ENCODE peak calls at places on chromosome X, in nine cellular contexts. One of them, this sample, is unnamed.

GRCh38 chrX:80879916-80880315 is 70.2 kb upstream of the BRWD3 start:
- DNase-seq in AG09309: peak
- DNase-seq in ovary: no peak
- DNase-seq in brain microvascular endothelial cell: no peak
- DNase-seq in AG04449: no peak
- DNase-seq in NB4: no peak
- DNase-seq in fibroblast of pulmonary artery: no peak
- DNase-seq in upper lobe of right lung: no peak
- DNase-seq in fibroblast of lung: no peak
- DNase-seq in this sample: no peak

GRCh38 chrX:20266810-20267598 is at the start of gene RPS6KA3:
- DNase-seq in AG09309: no peak
- DNase-seq in ovary: peak
- DNase-seq in brain microvascular endothelial cell: peak
- DNase-seq in AG04449: no peak
- DNase-seq in NB4: peak
- DNase-seq in fibroblast of pulmonary artery: peak
- DNase-seq in upper lobe of right lung: peak
- DNase-seq in fibroblast of lung: peak
- DNase-seq in this sample: no peak

GRCh38 chrX:109624022-109624421 is 950 bp downstream of the KCNE5 start:
- DNase-seq in AG09309: no peak
- DNase-seq in ovary: no peak
- DNase-seq in brain microvascular endothelial cell: no peak
- DNase-seq in AG04449: no peak
- DNase-seq in NB4: no peak
- DNase-seq in fibroblast of pulmonary artery: no peak
- DNase-seq in upper lobe of right lung: no peak
- DNase-seq in fibroblast of lung: no peak
- DNase-seq in this sample: no peak

GRCh38 chrX:149569770-149570169 is 17.5 kb downstream of the MAGEA9B start:
- DNase-seq in AG09309: no peak
- DNase-seq in ovary: no peak
- DNase-seq in brain microvascular endothelial cell: no peak
- DNase-seq in AG04449: no peak
- DNase-seq in NB4: no peak
- DNase-seq in fibroblast of pulmonary artery: no peak
- DNase-seq in upper lobe of right lung: no peak
- DNase-seq in fibroblast of lung: no peak
- DNase-seq in this sample: no peak

GRCh38 chrX:105645667-105646354 is 176.5 kb upstream of the NRK start:
- DNase-seq in AG09309: no peak
- DNase-seq in ovary: no peak
- DNase-seq in brain microvascular endothelial cell: no peak
- DNase-seq in AG04449: no peak
- DNase-seq in NB4: no peak
- DNase-seq in fibroblast of pulmonary artery: no peak
- DNase-seq in upper lobe of right lung: no peak
- DNase-seq in fibroblast of lung: peak
- DNase-seq in this sample: no peak

GRCh38 chrX:10414872-10415703 is 205.3 kb downstream of the MID1 start:
- DNase-seq in AG09309: peak
- DNase-seq in ovary: no peak
- DNase-seq in brain microvascular endothelial cell: peak
- DNase-seq in AG04449: no peak
- DNase-seq in NB4: no peak
- DNase-seq in fibroblast of pulmonary artery: peak
- DNase-seq in upper lobe of right lung: no peak
- DNase-seq in fibroblast of lung: peak
- DNase-seq in this sample: no peak

GRCh38 chrX:10620121-10620699 is at the start of gene MID1:
- DNase-seq in AG09309: no peak
- DNase-seq in ovary: peak
- DNase-seq in brain microvascular endothelial cell: peak
- DNase-seq in AG04449: no peak
- DNase-seq in NB4: no peak
- DNase-seq in fibroblast of pulmonary artery: peak
- DNase-seq in upper lobe of right lung: peak
- DNase-seq in fibroblast of lung: peak
- DNase-seq in this sample: no peak

GRCh38 chrX:139692908-139693307 is 15.1 kb downstream of the MCF2 start:
- DNase-seq in AG09309: no peak
- DNase-seq in ovary: no peak
- DNase-seq in brain microvascular endothelial cell: no peak
- DNase-seq in AG04449: no peak
- DNase-seq in NB4: no peak
- DNase-seq in fibroblast of pulmonary artery: no peak
- DNase-seq in upper lobe of right lung: no peak
- DNase-seq in fibroblast of lung: no peak
- DNase-seq in this sample: no peak

GRCh38 chrX:149571770-149572169 is 15.5 kb downstream of the MAGEA9B start:
- DNase-seq in AG09309: no peak
- DNase-seq in ovary: no peak
- DNase-seq in brain microvascular endothelial cell: no peak
- DNase-seq in AG04449: no peak
- DNase-seq in NB4: no peak
- DNase-seq in fibroblast of pulmonary artery: no peak
- DNase-seq in upper lobe of right lung: no peak
- DNase-seq in fibroblast of lung: no peak
- DNase-seq in this sample: no peak

GRCh38 chrX:49102221-49102620 is 21.3 kb downstream of the GPKOW start:
- DNase-seq in AG09309: no peak
- DNase-seq in ovary: no peak
- DNase-seq in brain microvascular endothelial cell: no peak
- DNase-seq in AG04449: no peak
- DNase-seq in NB4: no peak
- DNase-seq in fibroblast of pulmonary artery: no peak
- DNase-seq in upper lobe of right lung: no peak
- DNase-seq in fibroblast of lung: no peak
- DNase-seq in this sample: no peak

GRCh38 chrX:11667286-11667685 is 1.6 kb upstream of the ARHGAP6 start:
- DNase-seq in AG09309: no peak
- DNase-seq in ovary: no peak
- DNase-seq in brain microvascular endothelial cell: no peak
- DNase-seq in AG04449: no peak
- DNase-seq in NB4: no peak
- DNase-seq in fibroblast of pulmonary artery: no peak
- DNase-seq in upper lobe of right lung: no peak
- DNase-seq in fibroblast of lung: no peak
- DNase-seq in this sample: no peak

GRCh38 chrX:103927030-103927429 is 35.4 kb upstream of the TMSB15B start:
- DNase-seq in AG09309: no peak
- DNase-seq in ovary: no peak
- DNase-seq in brain microvascular endothelial cell: no peak
- DNase-seq in AG04449: no peak
- DNase-seq in NB4: no peak
- DNase-seq in fibroblast of pulmonary artery: no peak
- DNase-seq in upper lobe of right lung: no peak
- DNase-seq in fibroblast of lung: no peak
- DNase-seq in this sample: no peak

GRCh38 chrX:32443841-32444240 is 767.5 kb downstream of the DMD start:
- DNase-seq in AG09309: no peak
- DNase-seq in ovary: no peak
- DNase-seq in brain microvascular endothelial cell: no peak
- DNase-seq in AG04449: no peak
- DNase-seq in NB4: no peak
- DNase-seq in fibroblast of pulmonary artery: no peak
- DNase-seq in upper lobe of right lung: no peak
- DNase-seq in fibroblast of lung: no peak
- DNase-seq in this sample: no peak

GRCh38 chrX:136711147-136711546 is 63.2 kb downstream of the CD40LG start:
- DNase-seq in AG09309: no peak
- DNase-seq in ovary: peak
- DNase-seq in brain microvascular endothelial cell: peak
- DNase-seq in AG04449: no peak
- DNase-seq in NB4: peak
- DNase-seq in fibroblast of pulmonary artery: peak
- DNase-seq in upper lobe of right lung: no peak
- DNase-seq in fibroblast of lung: peak
- DNase-seq in this sample: no peak

GRCh38 chrX:135513140-135513535 is 7.3 kb upstream of the INTS6L start:
- DNase-seq in AG09309: no peak
- DNase-seq in ovary: no peak
- DNase-seq in brain microvascular endothelial cell: no peak
- DNase-seq in AG04449: no peak
- DNase-seq in NB4: peak
- DNase-seq in fibroblast of pulmonary artery: no peak
- DNase-seq in upper lobe of right lung: no peak
- DNase-seq in fibroblast of lung: no peak
- DNase-seq in this sample: no peak

GRCh38 chrX:9337056-9337455 is 127.8 kb upstream of the TBL1X start:
- DNase-seq in AG09309: no peak
- DNase-seq in ovary: no peak
- DNase-seq in brain microvascular endothelial cell: no peak
- DNase-seq in AG04449: no peak
- DNase-seq in NB4: no peak
- DNase-seq in fibroblast of pulmonary artery: peak
- DNase-seq in upper lobe of right lung: no peak
- DNase-seq in fibroblast of lung: peak
- DNase-seq in this sample: no peak

GRCh38 chrX:116198235-116198634 is 27.7 kb downstream of the AGTR2 start:
- DNase-seq in AG09309: no peak
- DNase-seq in ovary: no peak
- DNase-seq in brain microvascular endothelial cell: no peak
- DNase-seq in AG04449: no peak
- DNase-seq in NB4: no peak
- DNase-seq in fibroblast of pulmonary artery: no peak
- DNase-seq in upper lobe of right lung: no peak
- DNase-seq in fibroblast of lung: no peak
- DNase-seq in this sample: no peak

GRCh38 chrX:116194649-116195048 is 24.1 kb downstream of the AGTR2 start:
- DNase-seq in AG09309: no peak
- DNase-seq in ovary: no peak
- DNase-seq in brain microvascular endothelial cell: no peak
- DNase-seq in AG04449: no peak
- DNase-seq in NB4: no peak
- DNase-seq in fibroblast of pulmonary artery: no peak
- DNase-seq in upper lobe of right lung: no peak
- DNase-seq in fibroblast of lung: no peak
- DNase-seq in this sample: no peak

DNA sequence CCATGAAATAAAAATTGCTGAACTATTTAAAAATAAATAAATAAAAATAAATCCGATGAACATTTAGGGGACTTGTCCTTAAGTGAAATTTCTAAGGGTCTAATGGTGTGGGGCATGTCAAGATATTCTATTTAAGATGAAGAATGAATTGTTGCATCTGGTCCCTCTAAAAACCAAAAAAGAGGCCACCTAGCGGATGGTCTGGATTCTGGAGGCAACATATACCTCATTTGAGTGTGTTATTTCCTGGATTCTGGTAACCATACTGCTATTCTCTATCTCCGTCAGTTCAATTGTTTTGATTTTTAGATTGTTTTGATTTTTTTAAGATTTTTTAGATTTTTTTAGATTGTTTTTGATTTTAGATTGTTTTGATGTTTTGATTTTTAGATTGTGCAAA is 28.3 kb downstream of the AGTR2 start:
- DNase-seq in AG09309: no peak
- DNase-seq in ovary: no peak
- DNase-seq in brain microvascular endothelial cell: no peak
- DNase-seq in AG04449: no peak
- DNase-seq in NB4: peak
- DNase-seq in fibroblast of pulmonary artery: peak
- DNase-seq in upper lobe of right lung: no peak
- DNase-seq in fibroblast of lung: no peak
- DNase-seq in this sample: no peak
- TF ChIP-seq CTCF in AG09309: peak
- TF ChIP-seq CTCF in ovary: no peak
- TF ChIP-seq CTCF in brain microvascular endothelial cell: peak
- TF ChIP-seq CTCF in AG04449: no peak
- TF ChIP-seq CTCF in NB4: peak
- TF ChIP-seq CTCF in fibroblast of pulmonary artery: no peak
- TF ChIP-seq CTCF in upper lobe of right lung: no peak
- TF ChIP-seq CTCF in fibroblast of lung: no peak
- TF ChIP-seq CTCF in this sample: no peak

GRCh38 chrX:7993873-7994272 is 66.7 kb upstream of the PNPLA4 start:
- DNase-seq in AG09309: no peak
- DNase-seq in ovary: no peak
- DNase-seq in brain microvascular endothelial cell: no peak
- DNase-seq in AG04449: no peak
- DNase-seq in NB4: peak
- DNase-seq in fibroblast of pulmonary artery: no peak
- DNase-seq in upper lobe of right lung: no peak
- DNase-seq in fibroblast of lung: no peak
- DNase-seq in this sample: no peak
- H3K4me3 ChIP-seq in AG09309: no peak
- H3K4me3 ChIP-seq in ovary: no peak
- H3K4me3 ChIP-seq in brain microvascular endothelial cell: no peak
- H3K4me3 ChIP-seq in AG04449: no peak
- H3K4me3 ChIP-seq in NB4: no peak
- H3K4me3 ChIP-seq in fibroblast of pulmonary artery: no peak
- H3K4me3 ChIP-seq in upper lobe of right lung: no peak
- H3K4me3 ChIP-seq in fibroblast of lung: no peak
- H3K4me3 ChIP-seq in this sample: no peak

GRCh38 chrX:143663755-143664154 is 27.9 kb upstream of the SLITRK4 start:
- DNase-seq in AG09309: no peak
- DNase-seq in ovary: no peak
- DNase-seq in brain microvascular endothelial cell: no peak
- DNase-seq in AG04449: no peak
- DNase-seq in NB4: no peak
- DNase-seq in fibroblast of pulmonary artery: peak
- DNase-seq in upper lobe of right lung: no peak
- DNase-seq in fibroblast of lung: no peak
- DNase-seq in this sample: no peak

GRCh38 chrX:143664302-143664701 is 28.4 kb upstream of the SLITRK4 start:
- DNase-seq in AG09309: no peak
- DNase-seq in ovary: no peak
- DNase-seq in brain microvascular endothelial cell: peak
- DNase-seq in AG04449: no peak
- DNase-seq in NB4: peak
- DNase-seq in fibroblast of pulmonary artery: peak
- DNase-seq in upper lobe of right lung: no peak
- DNase-seq in fibroblast of lung: peak
- DNase-seq in this sample: no peak

DNA sequence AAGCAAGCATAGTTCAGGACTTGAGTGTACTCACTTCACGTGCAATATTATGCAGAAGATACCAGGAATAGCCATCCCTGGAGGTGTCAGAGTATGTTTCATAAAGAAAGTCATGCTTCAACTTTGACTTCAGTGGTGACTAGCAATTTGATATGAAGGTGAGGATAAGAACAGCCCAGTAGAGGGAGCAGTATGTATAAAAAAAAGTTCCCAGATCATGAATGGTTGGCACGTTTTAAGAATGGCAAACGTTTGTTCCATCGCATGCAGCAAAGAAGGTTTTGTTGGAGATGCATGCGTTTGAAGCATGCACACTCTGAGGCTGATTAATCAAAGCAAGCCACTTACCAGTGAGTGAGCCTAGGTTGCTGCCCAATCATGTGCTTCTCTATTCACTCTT is 33.5 kb upstream of the SLITRK4 start:
- DNase-seq in AG09309: no peak
- DNase-seq in ovary: no peak
- DNase-seq in brain microvascular endothelial cell: no peak
- DNase-seq in AG04449: no peak
- DNase-seq in NB4: peak
- DNase-seq in fibroblast of pulmonary artery: peak
- DNase-seq in upper lobe of right lung: no peak
- DNase-seq in fibroblast of lung: no peak
- DNase-seq in this sample: no peak
- TF ChIP-seq CTCF in AG09309: peak
- TF ChIP-seq CTCF in ovary: no peak
- TF ChIP-seq CTCF in brain microvascular endothelial cell: no peak
- TF ChIP-seq CTCF in AG04449: no peak
- TF ChIP-seq CTCF in NB4: no peak
- TF ChIP-seq CTCF in fibroblast of pulmonary artery: peak
- TF ChIP-seq CTCF in upper lobe of right lung: no peak
- TF ChIP-seq CTCF in fibroblast of lung: no peak
- TF ChIP-seq CTCF in this sample: no peak

GRCh38 chrX:56762707-56763555 is 33.9 kb downstream of the NBDY start:
- DNase-seq in AG09309: no peak
- DNase-seq in ovary: no peak
- DNase-seq in brain microvascular endothelial cell: no peak
- DNase-seq in AG04449: no peak
- DNase-seq in NB4: peak
- DNase-seq in fibroblast of pulmonary artery: no peak
- DNase-seq in upper lobe of right lung: no peak
- DNase-seq in fibroblast of lung: no peak
- DNase-seq in this sample: no peak
- H3K4me3 ChIP-seq in AG09309: no peak
- H3K4me3 ChIP-seq in ovary: no peak
- H3K4me3 ChIP-seq in brain microvascular endothelial cell: no peak
- H3K4me3 ChIP-seq in AG04449: no peak
- H3K4me3 ChIP-seq in NB4: no peak
- H3K4me3 ChIP-seq in fibroblast of pulmonary artery: no peak
- H3K4me3 ChIP-seq in upper lobe of right lung: no peak
- H3K4me3 ChIP-seq in fibroblast of lung: no peak
- H3K4me3 ChIP-seq in this sample: no peak